ENCODE peak calls at places on chromosomes 7 and 10, in five cellular contexts. B is SJCRH30; V is Panc1; C is OCI-LY7; W is CD8-positive, alpha-beta T cell. I is an unnamed sample. For H3K9me3, the result is how much of the 10 kb centered on the place peaks cover.

GRCh38 chr10:79178614-79179403 is 110.0 kb downstream of the ZMIZ1 start:
- DNase-seq in V (no peak), W (no peak), C (no peak), B (peak), I (no peak)

GRCh38 chr10:104109908-104110662 is 11.9 kb upstream of the SFR1 start:
- DNase-seq in B (no peak), C (no peak), W (no peak), V (no peak), I (no peak)

GRCh38 chr10:11204355-11204879 is 186.7 kb downstream of the CELF2 start:
- DNase-seq in C (no peak), B (peak), V (no peak), W (peak), I (no peak)

GRCh38 chr7:15932318-15932717 is 245.8 kb upstream of the MEOX2 start:
- DNase-seq in B (no peak), V (no peak), W (no peak), C (no peak), I (no peak)

GRCh38 chr7:159145544-159145891 is 851 bp upstream of the VIPR2 start:
- DNase-seq in C (no peak), W (no peak), V (no peak), B (no peak), I (no peak)

GRCh38 chr10:2246747-2247146 is 509.4 kb upstream of the ADARB2 start:
- DNase-seq in C (no peak), V (no peak), W (no peak), B (no peak), I (no peak)

GRCh38 chr10:20797290-20797689 is 99.8 kb downstream of the NEBL start:
- DNase-seq in W (no peak), C (no peak), B (no peak), V (no peak), I (no peak)

GRCh38 chr10:118482393-118483331 is 112.8 kb downstream of the PRLHR start:
- DNase-seq in C (no peak), B (no peak), W (no peak), V (no peak), I (no peak)

GRCh38 chr7:157140118-157140905 is 1.6 kb downstream of the UBE3C start:
- DNase-seq in W (no peak), C (peak), B (no peak), V (no peak), I (no peak)

GRCh38 chr10:48363617-48364355 is 57.3 kb downstream of the MAPK8 start:
- DNase-seq in C (peak), B (peak), V (peak), W (no peak), I (peak)

GRCh38 chr10:114911052-114911697 is 26.8 kb upstream of the TRUB1 start:
- DNase-seq in B (no peak), W (no peak), C (no peak), V (no peak), I (no peak)

GRCh38 chr7:134691820-134692705 is 45.4 kb downstream of the BPGM start:
- DNase-seq in B (no peak), W (no peak), C (no peak), V (no peak), I (no peak)

GRCh38 chr10:4868357-4868657 is 42.3 kb downstream of the AKR1E2 start:
- DNase-seq in B (no peak), V (no peak), W (no peak), C (no peak), I (no peak)

GRCh38 chr7:41003031-41003925 is 699.6 kb downstream of the INHBA start:
- DNase-seq in B (peak), V (no peak), C (peak), W (no peak), I (peak)

GRCh38 chr7:124489925-124490324 is 275.7 kb downstream of the GPR37 start:
- DNase-seq in B (peak), V (no peak), C (no peak), W (no peak), I (no peak)

GRCh38 chr10:97714401-97715258 is 1.1 kb downstream of the MARVELD1 start:
- DNase-seq in W (no peak), V (no peak), B (peak), C (no peak), I (no peak)

GRCh38 chr10:17961551-17962422 is 10.1 kb downstream of the SLC39A12 start:
- DNase-seq in B (no peak), W (no peak), C (no peak), V (no peak), I (no peak)

GRCh38 chr10:45452743-45453452 is 78.9 kb downstream of the ALOX5 start:
- DNase-seq in C (no peak), V (no peak), W (no peak), B (no peak), I (no peak)
- H3K27ac ChIP-seq in C (no peak), V (no peak), W (no peak), B (no peak), I (no peak)

GRCh38 chr10:50874723-50875122 is 10.7 kb downstream of the A1CF start:
- DNase-seq in W (no peak), C (no peak), V (no peak), B (no peak), I (no peak)
- H3K9me3 ChIP-seq in W (under half), C (under half), V (under half), B (under half), I (under half)

DNA sequence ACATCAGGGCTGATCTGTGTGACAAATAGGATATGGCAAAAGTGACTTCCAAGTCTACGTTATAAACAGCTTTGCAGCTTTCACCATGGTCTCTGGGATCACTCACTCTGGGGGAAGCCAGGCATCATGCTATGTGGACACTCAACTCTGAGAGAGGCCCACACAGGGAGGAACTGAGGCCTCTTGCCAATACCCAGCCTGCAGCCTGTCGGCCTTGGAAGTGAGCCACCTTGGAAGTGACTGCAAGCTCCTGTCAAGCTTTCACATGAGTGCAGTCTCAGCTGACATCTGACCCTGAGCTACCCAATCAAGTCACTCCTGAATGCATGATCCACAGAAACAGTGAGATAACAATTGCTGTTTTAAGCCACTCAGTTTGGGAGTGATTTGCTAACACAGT is 56.5 kb downstream of the MMRN2 start:
- DNase-seq in B (no peak), W (no peak), C (no peak), V (no peak), I (no peak)
- H3K27ac ChIP-seq in B (no peak), W (no peak), C (no peak), V (no peak), I (no peak)

GRCh38 chr10:25094590-25094989 is 78.2 kb downstream of the THNSL1 start:
- DNase-seq in W (no peak), C (no peak), V (no peak), B (no peak), I (no peak)
- H3K9me3 ChIP-seq in W (under half), C (under half), V (under half), B (under half), I (under half)